ENCODE peak calls at places on chromosomes 2 and 18, in five cellular contexts. One of them, this sample, is unnamed.

GRCh38 chr2:226078656-226079055 is 679.1 kb downstream of the NYAP2 start:
- DNase-seq in NCI-H1092: no peak
- DNase-seq in ovary: no peak
- DNase-seq in cerebellum: no peak
- DNase-seq in stimulated activated CD4-positive, alpha-beta T cell treated with anti-CD3 and anti-CD28 coated beads, Interleukin-12 subunit alpha, Interleukin-12 subunit beta, amount 100 ng/mL, for 48 hours: no peak
- DNase-seq in this sample: no peak

GRCh38 chr2:224038049-224038829 is 847 bp downstream of the SERPINE2 start:
- DNase-seq in stimulated activated CD4-positive, alpha-beta T cell treated with anti-CD3 and anti-CD28 coated beads, Interleukin-12 subunit alpha, Interleukin-12 subunit beta, amount 100 ng/mL, for 48 hours: no peak
- DNase-seq in ovary: peak; percentile 71
- DNase-seq in cerebellum: peak; percentile 14
- DNase-seq in NCI-H1092: no peak
- DNase-seq in this sample: peak; percentile 11

GRCh38 chr2:226767056-226767813 is 32.4 kb downstream of the IRS1 start:
- DNase-seq in cerebellum: no peak
- DNase-seq in NCI-H1092: no peak
- DNase-seq in ovary: no peak
- DNase-seq in stimulated activated CD4-positive, alpha-beta T cell treated with anti-CD3 and anti-CD28 coated beads, Interleukin-12 subunit alpha, Interleukin-12 subunit beta, amount 100 ng/mL, for 48 hours: no peak
- DNase-seq in this sample: no peak

GRCh38 chr2:168157926-168158325 is 89.5 kb downstream of the STK39 start:
- DNase-seq in ovary: no peak
- DNase-seq in NCI-H1092: no peak
- DNase-seq in stimulated activated CD4-positive, alpha-beta T cell treated with anti-CD3 and anti-CD28 coated beads, Interleukin-12 subunit alpha, Interleukin-12 subunit beta, amount 100 ng/mL, for 48 hours: no peak
- DNase-seq in cerebellum: no peak
- DNase-seq in this sample: no peak

GRCh38 chr2:61623747-61624146 is 85.6 kb upstream of the XPO1 start:
- DNase-seq in stimulated activated CD4-positive, alpha-beta T cell treated with anti-CD3 and anti-CD28 coated beads, Interleukin-12 subunit alpha, Interleukin-12 subunit beta, amount 100 ng/mL, for 48 hours: no peak
- DNase-seq in ovary: no peak
- DNase-seq in cerebellum: no peak
- DNase-seq in NCI-H1092: no peak
- DNase-seq in this sample: no peak

GRCh38 chr2:133241231-133241575 is 327.1 kb downstream of the NCKAP5 start:
- DNase-seq in NCI-H1092: no peak
- DNase-seq in cerebellum: no peak
- DNase-seq in stimulated activated CD4-positive, alpha-beta T cell treated with anti-CD3 and anti-CD28 coated beads, Interleukin-12 subunit alpha, Interleukin-12 subunit beta, amount 100 ng/mL, for 48 hours: no peak
- DNase-seq in ovary: no peak
- DNase-seq in this sample: no peak

GRCh38 chr2:219045937-219046550 is 4.7 kb upstream of the CFAP65 start:
- DNase-seq in ovary: peak; percentile 57
- DNase-seq in stimulated activated CD4-positive, alpha-beta T cell treated with anti-CD3 and anti-CD28 coated beads, Interleukin-12 subunit alpha, Interleukin-12 subunit beta, amount 100 ng/mL, for 48 hours: no peak
- DNase-seq in cerebellum: no peak
- DNase-seq in NCI-H1092: no peak
- DNase-seq in this sample: no peak

GRCh38 chr2:48725696-48726494 is 29.6 kb downstream of the LHCGR start:
- DNase-seq in NCI-H1092: no peak
- DNase-seq in cerebellum: no peak
- DNase-seq in ovary: no peak
- DNase-seq in stimulated activated CD4-positive, alpha-beta T cell treated with anti-CD3 and anti-CD28 coated beads, Interleukin-12 subunit alpha, Interleukin-12 subunit beta, amount 100 ng/mL, for 48 hours: no peak
- DNase-seq in this sample: no peak

GRCh38 chr2:25245141-25245540 is 76.8 kb upstream of the POMC start:
- DNase-seq in NCI-H1092: no peak
- DNase-seq in cerebellum: no peak
- DNase-seq in ovary: no peak
- DNase-seq in stimulated activated CD4-positive, alpha-beta T cell treated with anti-CD3 and anti-CD28 coated beads, Interleukin-12 subunit alpha, Interleukin-12 subunit beta, amount 100 ng/mL, for 48 hours: no peak
- DNase-seq in this sample: no peak

GRCh38 chr2:241994086-241994485 is 124.6 kb downstream of the RTP5 start:
- DNase-seq in ovary: no peak
- DNase-seq in stimulated activated CD4-positive, alpha-beta T cell treated with anti-CD3 and anti-CD28 coated beads, Interleukin-12 subunit alpha, Interleukin-12 subunit beta, amount 100 ng/mL, for 48 hours: no peak
- DNase-seq in NCI-H1092: no peak
- DNase-seq in cerebellum: no peak
- DNase-seq in this sample: no peak

GRCh38 chr2:199455533-199456382 is 2.0 kb downstream of the SATB2 start:
- DNase-seq in cerebellum: no peak
- DNase-seq in stimulated activated CD4-positive, alpha-beta T cell treated with anti-CD3 and anti-CD28 coated beads, Interleukin-12 subunit alpha, Interleukin-12 subunit beta, amount 100 ng/mL, for 48 hours: no peak
- DNase-seq in ovary: no peak
- DNase-seq in NCI-H1092: peak; percentile 79
- DNase-seq in this sample: no peak

GRCh38 chr2:15871239-15871783 is 69.0 kb upstream of the MYCN start:
- DNase-seq in NCI-H1092: no peak
- DNase-seq in ovary: no peak
- DNase-seq in stimulated activated CD4-positive, alpha-beta T cell treated with anti-CD3 and anti-CD28 coated beads, Interleukin-12 subunit alpha, Interleukin-12 subunit beta, amount 100 ng/mL, for 48 hours: no peak
- DNase-seq in cerebellum: no peak
- DNase-seq in this sample: no peak

GRCh38 chr2:200575957-200576356 is 9.9 kb upstream of the AOX1 start:
- DNase-seq in stimulated activated CD4-positive, alpha-beta T cell treated with anti-CD3 and anti-CD28 coated beads, Interleukin-12 subunit alpha, Interleukin-12 subunit beta, amount 100 ng/mL, for 48 hours: no peak
- DNase-seq in ovary: no peak
- DNase-seq in cerebellum: no peak
- DNase-seq in NCI-H1092: no peak
- DNase-seq in this sample: no peak

GRCh38 chr2:130183500-130184373 is 1.7 kb downstream of the MZT2B start:
- DNase-seq in cerebellum: peak; percentile 57
- DNase-seq in NCI-H1092: no peak
- DNase-seq in ovary: peak; percentile 85
- DNase-seq in stimulated activated CD4-positive, alpha-beta T cell treated with anti-CD3 and anti-CD28 coated beads, Interleukin-12 subunit alpha, Interleukin-12 subunit beta, amount 100 ng/mL, for 48 hours: no peak
- DNase-seq in this sample: peak; percentile 75

GRCh38 chr2:98253461-98254073 is 92.7 kb upstream of the CNGA3 start:
- DNase-seq in ovary: peak; percentile 53
- DNase-seq in NCI-H1092: no peak
- DNase-seq in cerebellum: no peak
- DNase-seq in stimulated activated CD4-positive, alpha-beta T cell treated with anti-CD3 and anti-CD28 coated beads, Interleukin-12 subunit alpha, Interleukin-12 subunit beta, amount 100 ng/mL, for 48 hours: no peak
- DNase-seq in this sample: no peak

GRCh38 chr18:44686156-44686555 is 5.5 kb downstream of the SETBP1 start:
- DNase-seq in cerebellum: no peak
- DNase-seq in stimulated activated CD4-positive, alpha-beta T cell treated with anti-CD3 and anti-CD28 coated beads, Interleukin-12 subunit alpha, Interleukin-12 subunit beta, amount 100 ng/mL, for 48 hours: no peak
- DNase-seq in NCI-H1092: no peak
- DNase-seq in ovary: no peak
- DNase-seq in this sample: no peak

GRCh38 chr2:84919885-84920580 is 14.6 kb downstream of the TMSB10 start:
- DNase-seq in ovary: peak; percentile 60
- DNase-seq in NCI-H1092: no peak
- DNase-seq in stimulated activated CD4-positive, alpha-beta T cell treated with anti-CD3 and anti-CD28 coated beads, Interleukin-12 subunit alpha, Interleukin-12 subunit beta, amount 100 ng/mL, for 48 hours: no peak
- DNase-seq in cerebellum: no peak
- DNase-seq in this sample: no peak

GRCh38 chr2:190819835-190820234 is 60.8 kb upstream of the GLS start:
- DNase-seq in ovary: no peak
- DNase-seq in NCI-H1092: no peak
- DNase-seq in stimulated activated CD4-positive, alpha-beta T cell treated with anti-CD3 and anti-CD28 coated beads, Interleukin-12 subunit alpha, Interleukin-12 subunit beta, amount 100 ng/mL, for 48 hours: no peak
- DNase-seq in cerebellum: peak; percentile 20
- DNase-seq in this sample: peak; percentile 34

GRCh38 chr2:30234180-30234971 is 3.0 kb downstream of the LBH start:
- DNase-seq in NCI-H1092: no peak
- DNase-seq in cerebellum: no peak
- DNase-seq in stimulated activated CD4-positive, alpha-beta T cell treated with anti-CD3 and anti-CD28 coated beads, Interleukin-12 subunit alpha, Interleukin-12 subunit beta, amount 100 ng/mL, for 48 hours: no peak
- DNase-seq in ovary: peak; percentile 52
- DNase-seq in this sample: no peak

GRCh38 chr2:135817466-135817865 is 19.5 kb downstream of the LCT start:
- DNase-seq in ovary: no peak
- DNase-seq in stimulated activated CD4-positive, alpha-beta T cell treated with anti-CD3 and anti-CD28 coated beads, Interleukin-12 subunit alpha, Interleukin-12 subunit beta, amount 100 ng/mL, for 48 hours: no peak
- DNase-seq in cerebellum: no peak
- DNase-seq in NCI-H1092: no peak
- DNase-seq in this sample: no peak

GRCh38 chr2:229519655-229520054 is 194.7 kb downstream of the DNER start:
- DNase-seq in NCI-H1092: no peak
- DNase-seq in cerebellum: no peak
- DNase-seq in ovary: no peak
- DNase-seq in stimulated activated CD4-positive, alpha-beta T cell treated with anti-CD3 and anti-CD28 coated beads, Interleukin-12 subunit alpha, Interleukin-12 subunit beta, amount 100 ng/mL, for 48 hours: no peak
- DNase-seq in this sample: no peak

GRCh38 chr2:68362749-68363148 is 2.3 kb upstream of the PLEK start:
- DNase-seq in NCI-H1092: no peak
- DNase-seq in cerebellum: no peak
- DNase-seq in stimulated activated CD4-positive, alpha-beta T cell treated with anti-CD3 and anti-CD28 coated beads, Interleukin-12 subunit alpha, Interleukin-12 subunit beta, amount 100 ng/mL, for 48 hours: no peak
- DNase-seq in ovary: no peak
- DNase-seq in this sample: no peak

GRCh38 chr2:28391564-28392296 is 928 bp upstream of the FOSL2 start:
- DNase-seq in cerebellum: peak; percentile 66
- DNase-seq in ovary: peak; percentile 94
- DNase-seq in stimulated activated CD4-positive, alpha-beta T cell treated with anti-CD3 and anti-CD28 coated beads, Interleukin-12 subunit alpha, Interleukin-12 subunit beta, amount 100 ng/mL, for 48 hours: peak; percentile 59
- DNase-seq in NCI-H1092: peak; percentile 52
- DNase-seq in this sample: peak; percentile 74

GRCh38 chr2:177767768-177768167 is 304.8 kb downstream of the PDE11A start:
- DNase-seq in NCI-H1092: no peak
- DNase-seq in stimulated activated CD4-positive, alpha-beta T cell treated with anti-CD3 and anti-CD28 coated beads, Interleukin-12 subunit alpha, Interleukin-12 subunit beta, amount 100 ng/mL, for 48 hours: no peak
- DNase-seq in ovary: no peak
- DNase-seq in cerebellum: no peak
- DNase-seq in this sample: no peak

GRCh38 chr18:48783616-48784520 is 166.9 kb downstream of the SMAD7 start:
- DNase-seq in cerebellum: no peak
- DNase-seq in NCI-H1092: no peak
- DNase-seq in ovary: no peak
- DNase-seq in stimulated activated CD4-positive, alpha-beta T cell treated with anti-CD3 and anti-CD28 coated beads, Interleukin-12 subunit alpha, Interleukin-12 subunit beta, amount 100 ng/mL, for 48 hours: no peak
- DNase-seq in this sample: no peak

GRCh38 chr18:25181581-25181980 is 170.4 kb downstream of the ZNF521 start:
- DNase-seq in ovary: no peak
- DNase-seq in cerebellum: no peak
- DNase-seq in stimulated activated CD4-positive, alpha-beta T cell treated with anti-CD3 and anti-CD28 coated beads, Interleukin-12 subunit alpha, Interleukin-12 subunit beta, amount 100 ng/mL, for 48 hours: no peak
- DNase-seq in NCI-H1092: no peak
- DNase-seq in this sample: no peak

GRCh38 chr2:100921685-100922161 is 80.4 kb upstream of the RPL31 start:
- DNase-seq in ovary: no peak
- DNase-seq in cerebellum: no peak
- DNase-seq in stimulated activated CD4-positive, alpha-beta T cell treated with anti-CD3 and anti-CD28 coated beads, Interleukin-12 subunit alpha, Interleukin-12 subunit beta, amount 100 ng/mL, for 48 hours: no peak
- DNase-seq in NCI-H1092: no peak
- DNase-seq in this sample: no peak

GRCh38 chr2:39718483-39718882 is 52.8 kb downstream of the TMEM178A start:
- DNase-seq in NCI-H1092: no peak
- DNase-seq in ovary: no peak
- DNase-seq in cerebellum: no peak
- DNase-seq in stimulated activated CD4-positive, alpha-beta T cell treated with anti-CD3 and anti-CD28 coated beads, Interleukin-12 subunit alpha, Interleukin-12 subunit beta, amount 100 ng/mL, for 48 hours: no peak
- DNase-seq in this sample: no peak

GRCh38 chr2:202479090-202479489 is 103.0 kb downstream of the BMPR2 start:
- DNase-seq in ovary: no peak
- DNase-seq in cerebellum: no peak
- DNase-seq in NCI-H1092: no peak
- DNase-seq in stimulated activated CD4-positive, alpha-beta T cell treated with anti-CD3 and anti-CD28 coated beads, Interleukin-12 subunit alpha, Interleukin-12 subunit beta, amount 100 ng/mL, for 48 hours: no peak
- DNase-seq in this sample: no peak

GRCh38 chr2:174117951-174118930 is 130.1 kb downstream of the OLA1 start:
- DNase-seq in stimulated activated CD4-positive, alpha-beta T cell treated with anti-CD3 and anti-CD28 coated beads, Interleukin-12 subunit alpha, Interleukin-12 subunit beta, amount 100 ng/mL, for 48 hours: no peak
- DNase-seq in cerebellum: peak; percentile 7
- DNase-seq in NCI-H1092: no peak
- DNase-seq in ovary: no peak
- DNase-seq in this sample: peak; percentile 48

GRCh38 chr2:113129519-113130078 is 2.2 kb downstream of the IL1RN start:
- DNase-seq in stimulated activated CD4-positive, alpha-beta T cell treated with anti-CD3 and anti-CD28 coated beads, Interleukin-12 subunit alpha, Interleukin-12 subunit beta, amount 100 ng/mL, for 48 hours: no peak
- DNase-seq in NCI-H1092: no peak
- DNase-seq in cerebellum: no peak
- DNase-seq in ovary: no peak
- DNase-seq in this sample: no peak

GRCh38 chr2:8086796-8087479 is 594.9 kb upstream of the ID2 start:
- DNase-seq in ovary: no peak
- DNase-seq in cerebellum: no peak
- DNase-seq in NCI-H1092: no peak
- DNase-seq in stimulated activated CD4-positive, alpha-beta T cell treated with anti-CD3 and anti-CD28 coated beads, Interleukin-12 subunit alpha, Interleukin-12 subunit beta, amount 100 ng/mL, for 48 hours: no peak
- DNase-seq in this sample: no peak

GRCh38 chr2:119010336-119010735 is 68.3 kb downstream of the MARCO start:
- DNase-seq in ovary: no peak
- DNase-seq in NCI-H1092: no peak
- DNase-seq in cerebellum: no peak
- DNase-seq in stimulated activated CD4-positive, alpha-beta T cell treated with anti-CD3 and anti-CD28 coated beads, Interleukin-12 subunit alpha, Interleukin-12 subunit beta, amount 100 ng/mL, for 48 hours: no peak
- DNase-seq in this sample: no peak

GRCh38 chr2:218003265-218003950 is 613 bp upstream of the TNS1 start:
- DNase-seq in ovary: peak; percentile 76
- DNase-seq in cerebellum: no peak
- DNase-seq in stimulated activated CD4-positive, alpha-beta T cell treated with anti-CD3 and anti-CD28 coated beads, Interleukin-12 subunit alpha, Interleukin-12 subunit beta, amount 100 ng/mL, for 48 hours: no peak
- DNase-seq in NCI-H1092: no peak
- DNase-seq in this sample: no peak

GRCh38 chr18:42011053-42011452 is 56.0 kb downstream of the PIK3C3 start:
- DNase-seq in NCI-H1092: no peak
- DNase-seq in stimulated activated CD4-positive, alpha-beta T cell treated with anti-CD3 and anti-CD28 coated beads, Interleukin-12 subunit alpha, Interleukin-12 subunit beta, amount 100 ng/mL, for 48 hours: no peak
- DNase-seq in cerebellum: no peak
- DNase-seq in ovary: no peak
- DNase-seq in this sample: no peak

GRCh38 chr18:31821452-31822171 is 60.9 kb upstream of the SLC25A52 start:
- DNase-seq in stimulated activated CD4-positive, alpha-beta T cell treated with anti-CD3 and anti-CD28 coated beads, Interleukin-12 subunit alpha, Interleukin-12 subunit beta, amount 100 ng/mL, for 48 hours: no peak
- DNase-seq in cerebellum: no peak
- DNase-seq in ovary: no peak
- DNase-seq in NCI-H1092: no peak
- DNase-seq in this sample: no peak

This sample was measured in cerebellar cortex.